ENCODE peak calls at places on chromosomes 6 and 20, in eight cellular contexts. W is BJ; U is GM10248; T is B cell; Q is thoracic aorta; L is CD8-positive, alpha-beta T cell; R is osteocyte; M is uterus. I is an unnamed sample.

GRCh38 chr6:159059099-159059498 is 14.3 kb upstream of the TAGAP start:
- DNase-seq in L (no peak), M (no peak), U (no peak), W (no peak), R (no peak), Q (no peak), T (no peak), I (no peak)

GRCh38 chr6:79536615-79536968 is 638 bp downstream of the LCA5 start:
- DNase-seq in Q (no peak), T (no peak), M (peak), L (no peak), W (no peak), U (no peak), R (no peak), I (no peak)

GRCh38 chr6:152478377-152479010 is 158.7 kb downstream of the SYNE1 start:
- DNase-seq in R (no peak), L (no peak), U (no peak), Q (no peak), T (no peak), W (no peak), M (no peak), I (no peak)

GRCh38 chr6:34237722-34238506 is 1.2 kb downstream of the HMGA1 start:
- DNase-seq in M (peak), L (peak), Q (no peak), W (no peak), T (peak), U (peak), R (no peak), I (peak)

GRCh38 chr6:137036566-137037300 is 8.0 kb downstream of the IL20RA start:
- DNase-seq in M (no peak), T (no peak), U (no peak), Q (no peak), W (no peak), L (no peak), R (no peak), I (no peak)

GRCh38 chr20:53434662-53435061 is 159.0 kb downstream of the ZNF217 start:
- DNase-seq in R (no peak), Q (no peak), T (no peak), M (no peak), W (no peak), U (no peak), L (no peak), I (no peak)

GRCh38 chr6:166489301-166490155 is 97.0 kb downstream of the RAMACL start:
- DNase-seq in M (no peak), R (no peak), W (no peak), U (no peak), L (no peak), T (no peak), Q (no peak), I (peak)

GRCh38 chr20:4661191-4661590 is 60.5 kb upstream of the PRND start:
- DNase-seq in W (no peak), T (no peak), R (no peak), Q (no peak), M (no peak), L (peak), U (no peak), I (no peak)

GRCh38 chr20:58712823-58713731 is 20.5 kb downstream of the NPEPL1 start:
- DNase-seq in W (no peak), M (peak), L (no peak), R (peak), Q (no peak), U (no peak), T (no peak), I (peak)

GRCh38 chr6:24547243-24547642 is 52.5 kb downstream of the ALDH5A1 start:
- DNase-seq in R (no peak), W (no peak), L (peak), M (no peak), U (peak), T (peak), Q (no peak), I (no peak)

GRCh38 chr6:32056254-32056653 is 18.0 kb downstream of the CYP21A2 start:
- DNase-seq in U (no peak), W (no peak), M (no peak), R (no peak), Q (no peak), L (no peak), T (no peak), I (no peak)

GRCh38 chr6:65638047-65638831 is 68.8 kb downstream of the EYS start:
- DNase-seq in L (no peak), Q (no peak), M (no peak), R (no peak), U (no peak), W (no peak), T (no peak), I (peak)

GRCh38 chr20:5973971-5974370 is 23.5 kb downstream of the MCM8 start:
- DNase-seq in Q (no peak), L (no peak), W (no peak), M (no peak), R (no peak), T (no peak), U (no peak), I (no peak)

GRCh38 chr6:103236923-103237322 is 1622.8 kb downstream of the HACE1 start:
- DNase-seq in R (no peak), Q (no peak), M (no peak), T (no peak), U (no peak), L (no peak), W (no peak), I (no peak)

GRCh38 chr6:31098449-31098938 is 13.9 kb downstream of the C6orf15 start:
- DNase-seq in R (no peak), L (no peak), U (no peak), W (no peak), Q (no peak), M (no peak), T (no peak), I (no peak)

GRCh38 chr6:88179692-88180091 is 13.5 kb upstream of the CNR1 start:
- DNase-seq in W (no peak), R (no peak), U (peak), T (peak), M (no peak), Q (no peak), L (no peak), I (no peak)
- TF ChIP-seq CTCF in W (no peak), R (no peak), U (no peak), T (peak), M (no peak), Q (no peak), L (no peak), I (no peak)

GRCh38 chr6:82251942-82252341 is 4.4 kb upstream of the IBTK start:
- DNase-seq in R (no peak), W (no peak), M (no peak), U (peak), L (no peak), Q (no peak), T (peak), I (no peak)
- TF ChIP-seq CTCF in R (peak), W (peak), M (peak), U (peak), L (peak), Q (peak), T (peak), I (peak)

GRCh38 chr6:127547215-127547614 is 28.1 kb upstream of the MTCL3 start:
- DNase-seq in U (no peak), R (no peak), W (no peak), T (no peak), M (no peak), Q (no peak), L (no peak), I (no peak)
- TF ChIP-seq CTCF in U (no peak), R (peak), W (peak), T (peak), M (no peak), Q (no peak), L (no peak), I (no peak)

DNA sequence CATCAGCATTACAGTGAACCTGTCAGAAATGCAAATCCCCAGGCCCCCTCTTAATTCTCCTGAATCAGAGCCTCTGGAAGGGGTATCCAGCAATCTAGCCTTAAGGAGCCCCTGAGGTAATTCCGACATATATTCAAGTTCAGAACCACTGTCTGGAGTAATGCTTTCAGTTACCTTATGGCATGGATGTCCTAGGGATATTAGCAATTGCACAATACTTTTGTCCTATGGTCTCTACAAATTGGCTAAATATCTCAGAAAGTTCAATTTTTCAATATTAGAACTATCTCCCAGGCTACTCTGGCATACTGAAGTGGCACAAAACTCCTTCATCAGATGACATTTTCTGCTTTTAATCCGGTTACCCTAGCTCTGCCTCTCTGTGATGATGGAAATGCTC is 6.4 kb downstream of the NSFL1C start:
- DNase-seq in R (no peak), M (no peak), T (no peak), U (no peak), Q (no peak), L (no peak), W (no peak), I (no peak)
- TF ChIP-seq CTCF in R (no peak), M (no peak), T (no peak), U (no peak), Q (no peak), L (no peak), W (no peak), I (no peak)

GRCh38 chr20:1393507-1393882 is 641 bp upstream of the FKBP1A start:
- DNase-seq in U (no peak), R (peak), W (no peak), T (no peak), Q (no peak), L (no peak), M (no peak), I (no peak)

GRCh38 chr20:1390552-1391403 is 2.1 kb downstream of the FKBP1A start:
- DNase-seq in T (no peak), M (no peak), U (no peak), R (peak), L (no peak), Q (no peak), W (no peak), I (no peak)

GRCh38 chr20:1391640-1392442 is 1.0 kb downstream of the FKBP1A start:
- DNase-seq in U (no peak), L (no peak), M (no peak), W (no peak), T (no peak), R (peak), Q (no peak), I (no peak)

GRCh38 chr20:1392443-1392692 is 486 bp downstream of the FKBP1A start:
- DNase-seq in Q (no peak), M (no peak), L (no peak), R (no peak), U (no peak), W (no peak), T (no peak), I (no peak)

GRCh38 chr20:1392693-1393506 is at the start of gene FKBP1A:
- DNase-seq in L (peak), T (peak), W (peak), R (peak), Q (peak), M (peak), U (peak), I (peak)
- TF ChIP-seq CTCF in L (no peak), T (no peak), W (no peak), R (peak), Q (peak), M (no peak), U (no peak), I (peak)

GRCh38 chr6:14369717-14370116 is 252.1 kb downstream of the CD83 start:
- DNase-seq in R (no peak), Q (no peak), T (no peak), L (no peak), U (no peak), W (no peak), M (no peak), I (no peak)

GRCh38 chr6:14373648-14374437 is 256.3 kb downstream of the CD83 start:
- DNase-seq in T (no peak), U (no peak), Q (no peak), L (no peak), W (no peak), M (no peak), R (no peak), I (no peak)

GRCh38 chr6:14372738-14373484 is 255.3 kb downstream of the CD83 start:
- DNase-seq in R (no peak), U (no peak), Q (no peak), L (no peak), M (no peak), W (no peak), T (no peak), I (no peak)

GRCh38 chr6:14367296-14367695 is 249.7 kb downstream of the CD83 start:
- DNase-seq in L (no peak), M (no peak), T (no peak), U (no peak), R (no peak), W (no peak), Q (no peak), I (no peak)

DNA sequence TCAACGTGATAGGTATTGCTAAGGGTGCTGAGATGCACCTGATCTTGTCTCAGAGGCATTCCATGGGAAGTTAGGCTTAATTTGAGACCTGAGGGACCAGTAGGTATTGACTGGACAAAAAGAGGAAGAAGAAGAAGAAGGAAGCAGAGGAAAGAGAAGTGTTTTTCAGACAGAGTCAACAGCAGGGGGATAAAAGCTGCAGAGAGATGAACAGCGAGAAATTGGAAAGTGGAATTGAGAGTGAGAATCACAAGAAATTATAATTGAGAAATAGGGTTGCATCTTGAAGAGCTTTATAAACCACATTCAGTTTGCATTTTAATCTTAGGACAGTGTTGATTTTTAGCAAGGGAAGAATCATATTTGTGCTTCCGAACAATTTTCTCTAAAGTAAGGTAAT is 254.0 kb downstream of the CD83 start:
- DNase-seq in R (no peak), M (no peak), U (peak), T (no peak), Q (no peak), W (no peak), L (no peak), I (no peak)
- TF ChIP-seq CTCF in R (no peak), M (no peak), U (no peak), T (no peak), Q (no peak), W (no peak), L (no peak), I (no peak)

I was measured in chondrocyte.